ENCODE peak calls at places on chromosomes 16 and 17, in ten cellular contexts. U is NCI-H446; N is Calu3; J is stimulated activated CD4-positive, alpha-beta T cell treated with anti-CD3 and anti-CD28 coated beads, Interleukin-2, amount 100 ng/mL, for 4 hours; A is NCI-H2081; W is HCT116; B is activated CD4-positive, CD25-positive, alpha-beta regulatory T cell; Y is stimulated activated CD8-positive, alpha-beta memory T cell treated with anti-CD3 and anti-CD28 coated beads, Interleukin-4, amount 100 ng/mL, for 1 hour; X is neuronal stem cell; E is cerebellar cortex. Z is an unnamed sample.
A peak's percentile ranks its signal among the peaks of the same experiment; 100 is the strongest.

GRCh38 chr16:73616186-73616585 is 568.3 kb upstream of the ZFHX3 start:
- DNase-seq in X (peak; percentile 37), U (no peak), B (no peak), W (peak; percentile 33), J (no peak), E (no peak), A (peak; percentile 15), Y (no peak), N (no peak), Z (no peak)

GRCh38 chr16:83722501-83723183 is 85.1 kb upstream of the HSBP1 start:
- DNase-seq in U (no peak), A (no peak), X (no peak), N (no peak), E (no peak), J (no peak), Y (no peak), B (no peak), W (no peak), Z (no peak)

GRCh38 chr17:70159980-70160379 is 9.4 kb upstream of the KCNJ2 start:
- DNase-seq in Y (no peak), N (no peak), W (no peak), J (no peak), A (no peak), B (no peak), X (no peak), E (no peak), U (no peak), Z (no peak)

GRCh38 chr16:12017583-12017982 is 41.0 kb downstream of the SNX29 start:
- DNase-seq in W (no peak), B (no peak), N (no peak), E (no peak), Y (no peak), U (no peak), J (no peak), A (no peak), X (no peak), Z (peak; percentile 60)

GRCh38 chr16:79067600-79067999 is 532.9 kb downstream of the MAF start:
- DNase-seq in E (no peak), A (no peak), J (no peak), N (no peak), Y (no peak), W (no peak), X (no peak), B (no peak), U (no peak), Z (no peak)

GRCh38 chr17:37291351-37291750 is 84.4 kb upstream of the C17orf78 start:
- DNase-seq in B (no peak), E (no peak), U (no peak), J (no peak), W (no peak), X (no peak), N (no peak), Y (no peak), A (no peak), Z (no peak)

GRCh38 chr17:9512323-9513168 is 63.1 kb downstream of the STX8 start:
- DNase-seq in A (no peak), B (no peak), J (no peak), N (no peak), W (peak; percentile 65), Y (no peak), E (no peak), X (no peak), U (no peak), Z (peak; percentile 6)

GRCh38 chr17:18961634-18962493 is 9.9 kb downstream of the SLC5A10 start:
- DNase-seq in J (no peak), X (no peak), A (no peak), Y (no peak), E (no peak), N (no peak), W (no peak), B (peak; percentile 20), U (no peak), Z (no peak)

GRCh38 chr17:40309031-40309937 is at the start of gene RARA:
- DNase-seq in E (peak; percentile 92), N (peak; percentile 90), A (no peak), W (no peak), X (no peak), B (no peak), J (no peak), U (peak; percentile 10), Y (no peak), Z (no peak)

GRCh38 chr16:65510850-65511249 is 389.0 kb upstream of the CDH11 start:
- DNase-seq in N (no peak), B (no peak), X (no peak), W (no peak), U (no peak), A (no peak), J (no peak), E (no peak), Y (no peak), Z (no peak)

GRCh38 chr17:81681672-81682071 is 1.9 kb downstream of the ARL16 start:
- DNase-seq in X (no peak), N (no peak), B (no peak), E (no peak), J (no peak), A (peak; percentile 81), U (peak; percentile 62), Y (no peak), W (no peak), Z (peak; percentile 52)

GRCh38 chr16:67026570-67026969 is 2.4 kb upstream of the CBFB start:
- DNase-seq in W (no peak), E (no peak), U (no peak), Y (no peak), X (no peak), A (no peak), B (no peak), J (no peak), N (no peak), Z (no peak)

GRCh38 chr17:71237903-71238538 is 882.8 kb upstream of the SOX9 start:
- DNase-seq in U (peak; percentile 77), Y (no peak), J (no peak), B (no peak), X (no peak), E (peak; percentile 1), N (no peak), W (peak; percentile 57), A (peak; percentile 18), Z (peak; percentile 52)

GRCh38 chr17:7220593-7221280 is 999 bp downstream of the ACADVL start:
- DNase-seq in B (peak; percentile 29), J (peak; percentile 45), E (peak; percentile 70), Y (no peak), W (no peak), X (no peak), A (peak; percentile 46), U (peak; percentile 33), N (peak; percentile 60), Z (peak; percentile 61)

GRCh38 chr17:44108440-44109311 is 14.8 kb downstream of the HDAC5 start:
- DNase-seq in X (no peak), U (peak; percentile 39), N (no peak), E (no peak), B (no peak), W (no peak), A (no peak), J (no peak), Y (no peak), Z (peak; percentile 98)

GRCh38 chr16:89256651-89257254 is 39.2 kb downstream of the ZNF778 start:
- DNase-seq in U (peak; percentile 33), W (no peak), N (peak; percentile 71), E (peak; percentile 46), A (peak; percentile 32), B (peak; percentile 59), X (no peak), J (peak; percentile 90), Y (peak; percentile 45), Z (peak; percentile 25)

GRCh38 chr16:70597135-70597534 is 49.2 kb upstream of the IL34 start:
- DNase-seq in Y (no peak), B (no peak), X (no peak), W (no peak), A (no peak), E (no peak), N (no peak), J (no peak), U (no peak), Z (no peak)

GRCh38 chr16:4378202-4378666 is 6.6 kb downstream of the VASN start:
- DNase-seq in U (no peak), W (no peak), Y (no peak), N (no peak), E (no peak), B (no peak), J (no peak), X (no peak), A (no peak), Z (peak; percentile 67)

GRCh38 chr17:73533801-73534574 is 110.3 kb downstream of the SDK2 start:
- DNase-seq in B (no peak), J (no peak), W (no peak), Y (no peak), U (peak; percentile 66), N (no peak), E (peak; percentile 69), A (no peak), X (peak; percentile 53), Z (no peak)

GRCh38 chr17:49513044-49513395 is 17.9 kb downstream of the NGFR start:
- DNase-seq in Y (no peak), J (no peak), X (no peak), E (no peak), A (no peak), B (no peak), N (no peak), U (no peak), W (no peak), Z (no peak)

GRCh38 chr16:1612320-1613111 is at the start of gene CRAMP1:
- DNase-seq in N (peak; percentile 26), B (no peak), U (no peak), J (no peak), Y (no peak), A (no peak), E (no peak), W (no peak), X (peak; percentile 8), Z (no peak)

GRCh38 chr16:66255647-66256046 is 110.8 kb upstream of the CDH5 start:
- DNase-seq in A (no peak), E (no peak), J (no peak), U (no peak), N (no peak), Y (no peak), W (no peak), X (no peak), B (no peak), Z (no peak)

GRCh38 chr17:3973498-3974137 is 9.4 kb upstream of the ATP2A3 start:
- DNase-seq in B (no peak), U (no peak), W (no peak), A (no peak), E (no peak), X (no peak), Y (no peak), N (no peak), J (no peak), Z (no peak)

GRCh38 chr17:30021708-30022317 is 80.4 kb downstream of the EFCAB5 start:
- DNase-seq in N (peak; percentile 41), B (no peak), U (peak; percentile 44), X (peak; percentile 40), A (peak; percentile 19), E (peak; percentile 46), J (peak; percentile 10), Y (no peak), W (peak; percentile 37), Z (peak; percentile 33)

GRCh38 chr17:58325976-58326468 is 2.6 kb downstream of the TSPOAP1 start:
- DNase-seq in Y (no peak), X (no peak), J (no peak), A (no peak), E (peak; percentile 25), B (no peak), N (no peak), U (no peak), W (no peak), Z (no peak)

GRCh38 chr17:60139438-60140285 is 10.1 kb upstream of the CA4 start:
- DNase-seq in Y (peak; percentile 13), U (no peak), A (no peak), W (peak; percentile 12), J (peak; percentile 32), N (no peak), X (peak; percentile 74), B (peak; percentile 44), E (no peak), Z (peak; percentile 56)

GRCh38 chr16:11994187-11995119 is 17.9 kb downstream of the SNX29 start:
- DNase-seq in E (no peak), W (no peak), X (no peak), U (no peak), N (no peak), A (no peak), B (no peak), Y (no peak), J (no peak), Z (no peak)

Z was measured in fibroblast of gingiva.